ENCODE peak calls at places on chromosome 1, in seven cellular contexts. M is NCI-H1694 treated with DMSO at 0.1 percent for 48 hours, Q is BE2C, W is activated T-cell treated with anti-CD3 and anti-CD28 coated beads for 1 hour, C is psoas muscle, R is M059J, Y is Right ventricle myocardium superior. T is an unnamed sample.

GRCh38 chr1:52947490-52947889 is 20.4 kb downstream of the SCP2 start:
- DNase-seq in M (no peak), C (no peak), R (no peak), Y (no peak), Q (no peak), W (no peak), T (no peak)

GRCh38 chr1:108643492-108644333 is 17.2 kb downstream of the HENMT1 start:
- DNase-seq in Y (no peak), C (no peak), W (peak), M (peak), R (peak), Q (peak), T (peak)

GRCh38 chr1:111754964-111755320 is 759 bp upstream of the DDX20 start:
- DNase-seq in R (peak), W (no peak), Y (peak), Q (peak), M (peak), C (peak), T (peak)

GRCh38 chr1:245807306-245807705 is 652.5 kb downstream of the KIF26B start:
- DNase-seq in Q (no peak), M (peak), Y (no peak), C (no peak), W (no peak), R (peak), T (peak)

GRCh38 chr1:1527092-1527816 is 13.2 kb downstream of the TMEM240 start:
- DNase-seq in Q (no peak), R (no peak), C (no peak), M (no peak), W (no peak), Y (no peak), T (no peak)

GRCh38 chr1:110524311-110525249 is 5.6 kb upstream of the KCNA10 start:
- DNase-seq in Y (no peak), Q (peak), W (peak), M (peak), C (no peak), R (peak), T (peak)

GRCh38 chr1:89201489-89201794 is 2.7 kb upstream of the GBP4 start:
- DNase-seq in Y (no peak), R (no peak), M (no peak), W (no peak), Q (no peak), C (no peak), T (no peak)

GRCh38 chr1:155127105-155127671 is 488 bp upstream of the EFNA1 start:
- DNase-seq in Y (peak), R (peak), M (peak), Q (no peak), C (peak), W (no peak), T (peak)

GRCh38 chr1:217713223-217713622 is 82.1 kb downstream of the SPATA17 start:
- DNase-seq in Y (no peak), W (no peak), M (no peak), R (peak), Q (no peak), C (no peak), T (no peak)

GRCh38 chr1:171486048-171486519 is 754 bp downstream of the PRRC2C start:
- DNase-seq in R (peak), Q (no peak), Y (no peak), W (peak), C (no peak), M (peak), T (peak)

GRCh38 chr1:230067871-230068814 is 1.1 kb downstream of the GALNT2 start:
- DNase-seq in M (no peak), R (peak), C (peak), Y (peak), Q (peak), W (peak), T (peak)

GRCh38 chr1:81967957-81968356 is 167.2 kb downstream of the ADGRL2 start:
- DNase-seq in W (no peak), Q (no peak), M (no peak), R (no peak), Y (no peak), C (no peak), T (no peak)

GRCh38 chr1:182086136-182086535 is 24.6 kb upstream of the ZNF648 start:
- DNase-seq in C (no peak), M (no peak), R (no peak), Y (no peak), W (no peak), Q (no peak), T (no peak)

GRCh38 chr1:200372885-200373181 is 37.0 kb downstream of the ZNF281 start:
- DNase-seq in W (no peak), Q (no peak), Y (no peak), C (no peak), M (no peak), R (no peak), T (no peak)

GRCh38 chr1:200336111-200336845 is 73.6 kb downstream of the ZNF281 start:
- DNase-seq in M (no peak), C (no peak), R (peak), W (no peak), Q (no peak), Y (no peak), T (peak)

GRCh38 chr1:8302181-8302681 is 15.7 kb upstream of the SLC45A1 start:
- DNase-seq in C (no peak), W (no peak), Y (no peak), M (no peak), R (peak), Q (no peak), T (peak)

GRCh38 chr1:111819566-111819965 is 63.9 kb downstream of the DDX20 start:
- DNase-seq in Q (no peak), M (no peak), Y (no peak), R (no peak), W (no peak), C (no peak), T (no peak)

GRCh38 chr1:39816431-39817090 is 27.9 kb upstream of the BMP8B start:
- DNase-seq in Y (peak), R (peak), M (peak), C (peak), Q (peak), W (peak), T (peak)

GRCh38 chr1:64471724-64472276 is 1.9 kb downstream of the CACHD1 start:
- DNase-seq in R (no peak), Y (no peak), C (no peak), Q (no peak), W (no peak), M (no peak), T (peak)

GRCh38 chr1:109728870-109729269 is 12.0 kb downstream of the GSTM3 start:
- DNase-seq in Q (no peak), Y (no peak), W (no peak), C (no peak), M (no peak), R (no peak), T (no peak)

GRCh38 chr1:30919025-30919881 is 10.7 kb upstream of the SDC3 start:
- DNase-seq in C (no peak), M (no peak), R (peak), W (no peak), Q (peak), Y (no peak), T (peak)

GRCh38 chr1:30929135-30929889 is 20.8 kb upstream of the SDC3 start:
- DNase-seq in W (peak), Q (peak), C (no peak), Y (no peak), R (peak), M (peak), T (peak)

GRCh38 chr1:194280463-194280862 is 1094.0 kb upstream of the B3GALT2 start:
- DNase-seq in R (no peak), Q (no peak), C (no peak), M (no peak), W (no peak), Y (no peak), T (no peak)

T was measured in Daoy.